ENCODE peak calls at places on chromosomes 12 and 14, in ten cellular contexts. D, S, J, L, P, X, V, W, B and Q are unnamed samples.

GRCh38 chr12:55707841-55708694 is at the start of gene ITGA7:
- DNase-seq in S (no peak), X (no peak), W (peak), L (peak), V (no peak), B (peak), J (peak), P (peak), D (peak), Q (no peak)

GRCh38 chr14:33210304-33210703 is 271.6 kb downstream of the NPAS3 start:
- DNase-seq in D (peak), S (no peak), V (peak), L (no peak), J (peak), B (no peak), X (no peak), P (no peak), W (no peak), Q (no peak)

GRCh38 chr12:8844665-8845064 is 22.2 kb downstream of the A2ML1 start:
- DNase-seq in V (no peak), P (no peak), B (no peak), L (peak), X (no peak), S (no peak), D (no peak), J (no peak), W (peak), Q (no peak)

GRCh38 chr12:16568873-16569272 is 37.1 kb downstream of the LMO3 start:
- DNase-seq in D (no peak), S (no peak), V (no peak), J (no peak), W (no peak), X (no peak), L (no peak), B (no peak), P (no peak), Q (no peak)

GRCh38 chr12:10607885-10608458 is 5.4 kb downstream of the MAGOHB start:
- DNase-seq in V (peak), B (no peak), P (no peak), L (no peak), W (no peak), S (no peak), D (peak), J (peak), X (no peak), Q (no peak)

GRCh38 chr14:76810953-76811400 is 1.7 kb downstream of the ANGEL1 start:
- DNase-seq in W (no peak), P (no peak), V (no peak), D (peak), B (no peak), L (no peak), S (no peak), X (no peak), J (peak), Q (no peak)

GRCh38 chr14:87049886-87050820 is 942.8 kb downstream of the GALC start:
- DNase-seq in B (no peak), X (no peak), S (no peak), D (peak), J (peak), V (no peak), W (no peak), P (no peak), L (no peak), Q (no peak)

GRCh38 chr12:120944645-120945217 is 33.6 kb upstream of the HNF1A start:
- DNase-seq in J (peak), D (peak), V (peak), S (no peak), L (peak), P (peak), W (no peak), X (no peak), B (no peak), Q (no peak)

GRCh38 chr14:90551070-90551704 is 154.4 kb downstream of the CALM1 start:
- DNase-seq in V (peak), L (no peak), X (no peak), W (no peak), J (no peak), B (no peak), S (no peak), D (no peak), P (no peak), Q (no peak)

GRCh38 chr12:18677189-18677588 is 60.6 kb downstream of the PLCZ1 start:
- DNase-seq in S (no peak), B (no peak), X (no peak), J (peak), L (no peak), D (no peak), P (no peak), V (no peak), W (no peak), Q (no peak)

GRCh38 chr14:63078606-63079005 is 33.3 kb upstream of the KCNH5 start:
- DNase-seq in S (no peak), D (no peak), J (no peak), V (no peak), P (no peak), B (no peak), X (no peak), L (no peak), W (no peak), Q (no peak)

GRCh38 chr14:61948376-61948775 is 186.2 kb downstream of the SNAPC1 start:
- DNase-seq in S (no peak), X (no peak), P (no peak), J (no peak), D (no peak), V (no peak), B (no peak), L (no peak), W (no peak), Q (no peak)

GRCh38 chr14:68244272-68244975 is 424.8 kb downstream of the RAD51B start:
- DNase-seq in V (peak), J (no peak), W (no peak), L (no peak), S (no peak), P (no peak), X (no peak), B (no peak), D (no peak), Q (no peak)

GRCh38 chr14:61171687-61172086 is 109.5 kb downstream of the TMEM30B start:
- DNase-seq in L (no peak), P (no peak), D (no peak), V (no peak), W (no peak), X (no peak), S (no peak), B (no peak), J (no peak), Q (no peak)

GRCh38 chr12:6263931-6264330 is 46.6 kb upstream of the PLEKHG6 start:
- DNase-seq in W (no peak), L (no peak), D (no peak), X (no peak), S (no peak), V (no peak), J (no peak), P (no peak), B (no peak), Q (no peak)

GRCh38 chr12:124780336-124780735 is 83.3 kb downstream of the SCARB1 start:
- DNase-seq in X (no peak), B (no peak), L (no peak), P (no peak), V (no peak), W (no peak), J (no peak), S (no peak), D (peak), Q (no peak)

GRCh38 chr12:81888341-81888740 is 129.2 kb upstream of the PPFIA2 start:
- DNase-seq in W (no peak), V (peak), P (no peak), X (no peak), D (peak), B (no peak), L (no peak), S (no peak), J (no peak), Q (no peak)

GRCh38 chr12:66321433-66321832 is 19.1 kb downstream of the HELB start:
- DNase-seq in J (no peak), B (no peak), P (no peak), W (no peak), S (no peak), D (no peak), V (no peak), L (no peak), X (no peak), Q (no peak)

GRCh38 chr12:130161261-130162231 is 718 bp upstream of the FZD10 start:
- DNase-seq in J (no peak), D (peak), L (no peak), V (no peak), P (no peak), B (peak), X (no peak), S (no peak), W (peak), Q (no peak)

GRCh38 chr14:34981743-34982420 is 910 bp upstream of the SRP54 start:
- DNase-seq in B (no peak), D (peak), L (peak), W (no peak), S (no peak), P (no peak), X (no peak), V (peak), J (peak), Q (no peak)

GRCh38 chr12:123089631-123090353 is 61.1 kb downstream of the PITPNM2 start:
- DNase-seq in B (no peak), X (no peak), W (no peak), L (no peak), V (peak), S (no peak), D (no peak), P (no peak), J (peak), Q (no peak)

GRCh38 chr14:38544766-38545165 is 288.9 kb upstream of the CLEC14A start:
- DNase-seq in X (no peak), D (no peak), B (no peak), L (no peak), P (no peak), W (no peak), S (no peak), V (no peak), J (no peak), Q (no peak)